ENCODE peak calls at places on chromosome 12, in five cellular contexts. T is body of pancreas, Y is heart left ventricle, R is mammary epithelial cell, L is cardiac muscle cell. F is an unnamed sample.

GRCh38 chr12:3032770-3033537 is 44.2 kb upstream of the TSPAN9 start:
- DNase-seq in Y (no peak), L (peak; percentile 31), T (peak; percentile 31), R (no peak), F (no peak)

GRCh38 chr12:107404981-107405380 is 280.6 kb upstream of the PWP1 start:
- DNase-seq in Y (no peak), L (peak; percentile 20), T (no peak), R (peak; percentile 65), F (no peak)

GRCh38 chr12:91877022-91877421 is 268.6 kb downstream of the BTG1 start:
- DNase-seq in T (no peak), Y (no peak), L (no peak), R (no peak), F (peak; percentile 86)

GRCh38 chr12:65895759-65896656 is 71.7 kb downstream of the HMGA2 start:
- DNase-seq in R (no peak), T (no peak), Y (no peak), L (no peak), F (no peak)

GRCh38 chr12:10293570-10294227 is 14.0 kb upstream of the KLRD1 start:
- DNase-seq in Y (no peak), R (no peak), L (no peak), T (no peak), F (no peak)

GRCh38 chr12:108333898-108334699 is 5.0 kb downstream of the CMKLR1 start:
- DNase-seq in R (peak; percentile 30), T (no peak), Y (peak; percentile 41), L (no peak), F (peak; percentile 4)

GRCh38 chr12:108457006-108457733 is 57.9 kb upstream of the FICD start:
- DNase-seq in R (peak; percentile 45), T (no peak), Y (no peak), L (peak; percentile 75), F (no peak)

GRCh38 chr12:19971396-19971802 is 396.9 kb upstream of the PDE3A start:
- DNase-seq in L (peak; percentile 14), Y (no peak), R (no peak), T (peak; percentile 78), F (no peak)

GRCh38 chr12:69966839-69967238 is 141.8 kb downstream of the MYRFL start:
- DNase-seq in Y (no peak), T (no peak), L (no peak), R (peak; percentile 99), F (no peak)

GRCh38 chr12:21892341-21892740 is 48.9 kb downstream of the ABCC9 start:
- DNase-seq in T (no peak), R (no peak), Y (no peak), L (no peak), F (no peak)

GRCh38 chr12:19263666-19264065 is 134.1 kb downstream of the PLEKHA5 start:
- DNase-seq in T (no peak), R (no peak), Y (no peak), L (no peak), F (no peak)

GRCh38 chr12:14393736-14394135 is 28.3 kb downstream of the ATF7IP start:
- DNase-seq in R (peak; percentile 42), T (no peak), L (no peak), Y (no peak), F (no peak)

GRCh38 chr12:113207621-113208040 is 13.6 kb upstream of the TPCN1 start:
- DNase-seq in T (no peak), R (no peak), Y (no peak), L (no peak), F (peak; percentile 46)

GRCh38 chr12:91182664-91183455 is at the start of gene DCN:
- DNase-seq in R (no peak), T (no peak), L (no peak), Y (no peak), F (no peak)

GRCh38 chr12:104846056-104846762 is 111.9 kb downstream of the SLC41A2 start:
- DNase-seq in R (no peak), Y (no peak), L (no peak), T (no peak), F (no peak)

GRCh38 chr12:90978117-90978770 is 23.3 kb upstream of the CCER1 start:
- DNase-seq in T (no peak), R (peak; percentile 35), Y (no peak), L (peak; percentile 68), F (no peak)

GRCh38 chr12:68373836-68374314 is 41.7 kb upstream of the MDM1 start:
- DNase-seq in R (no peak), L (no peak), Y (no peak), T (no peak), F (no peak)

GRCh38 chr12:88665051-88665450 is 84.8 kb upstream of the KITLG start:
- DNase-seq in L (no peak), Y (no peak), T (no peak), R (peak; percentile 46), F (no peak)

GRCh38 chr12:30599631-30600030 is 96.0 kb downstream of the IPO8 start:
- DNase-seq in T (no peak), R (no peak), L (no peak), Y (no peak), F (no peak)

GRCh38 chr12:107509421-107509820 is 176.2 kb upstream of the PWP1 start:
- DNase-seq in R (no peak), L (no peak), T (no peak), Y (no peak), F (no peak)

GRCh38 chr12:19778822-19779221 is 339.5 kb downstream of the AEBP2 start:
- DNase-seq in R (no peak), Y (no peak), L (no peak), T (no peak), F (no peak)

GRCh38 chr12:55827806-55828205 is 1.6 kb downstream of the DNAJC14 start:
- DNase-seq in R (no peak), L (no peak), T (no peak), Y (no peak), F (no peak)

GRCh38 chr12:2301531-2302461 is 249.0 kb downstream of the CACNA1C start:
- DNase-seq in Y (peak; percentile 87), R (peak; percentile 20), L (no peak), T (no peak), F (no peak)

GRCh38 chr12:113861708-113862312 is 104.3 kb downstream of the RBM19 start:
- DNase-seq in Y (no peak), L (no peak), T (no peak), R (no peak), F (no peak)

GRCh38 chr12:87807127-87807526 is 222.1 kb downstream of the C12orf50 start:
- DNase-seq in R (no peak), T (no peak), Y (no peak), L (no peak), F (no peak)

GRCh38 chr12:70828391-70828790 is 92.1 kb downstream of the PTPRR start:
- DNase-seq in R (peak; percentile 14), L (no peak), Y (no peak), T (no peak), F (no peak)

GRCh38 chr12:123532021-123532420 is 1.5 kb downstream of the RILPL1 start:
- DNase-seq in T (no peak), L (no peak), Y (no peak), R (peak; percentile 41), F (no peak)

GRCh38 chr12:109982211-109982610 is 14.0 kb downstream of the GIT2 start:
- DNase-seq in T (no peak), Y (no peak), L (no peak), R (no peak), F (no peak)
- H3K27ac ChIP-seq in T (no peak overlapping the region), Y (no peak overlapping the region), L (no peak overlapping the region), R (no peak overlapping the region), F (no peak overlapping the region)

GRCh38 chr12:125113263-125113662 is 48.0 kb downstream of the AACS start:
- DNase-seq in L (no peak), R (no peak), T (no peak), Y (no peak), F (no peak)

GRCh38 chr12:125111403-125111802 is 46.2 kb downstream of the AACS start:
- DNase-seq in L (no peak), Y (no peak), T (no peak), R (no peak), F (no peak)

GRCh38 chr12:125113800-125114199 is 48.6 kb downstream of the AACS start:
- DNase-seq in L (no peak), T (no peak), R (no peak), Y (no peak), F (no peak)

GRCh38 chr12:125114365-125115141 is 49.3 kb downstream of the AACS start:
- DNase-seq in T (no peak), R (no peak), L (no peak), Y (no peak), F (no peak)

DNA sequence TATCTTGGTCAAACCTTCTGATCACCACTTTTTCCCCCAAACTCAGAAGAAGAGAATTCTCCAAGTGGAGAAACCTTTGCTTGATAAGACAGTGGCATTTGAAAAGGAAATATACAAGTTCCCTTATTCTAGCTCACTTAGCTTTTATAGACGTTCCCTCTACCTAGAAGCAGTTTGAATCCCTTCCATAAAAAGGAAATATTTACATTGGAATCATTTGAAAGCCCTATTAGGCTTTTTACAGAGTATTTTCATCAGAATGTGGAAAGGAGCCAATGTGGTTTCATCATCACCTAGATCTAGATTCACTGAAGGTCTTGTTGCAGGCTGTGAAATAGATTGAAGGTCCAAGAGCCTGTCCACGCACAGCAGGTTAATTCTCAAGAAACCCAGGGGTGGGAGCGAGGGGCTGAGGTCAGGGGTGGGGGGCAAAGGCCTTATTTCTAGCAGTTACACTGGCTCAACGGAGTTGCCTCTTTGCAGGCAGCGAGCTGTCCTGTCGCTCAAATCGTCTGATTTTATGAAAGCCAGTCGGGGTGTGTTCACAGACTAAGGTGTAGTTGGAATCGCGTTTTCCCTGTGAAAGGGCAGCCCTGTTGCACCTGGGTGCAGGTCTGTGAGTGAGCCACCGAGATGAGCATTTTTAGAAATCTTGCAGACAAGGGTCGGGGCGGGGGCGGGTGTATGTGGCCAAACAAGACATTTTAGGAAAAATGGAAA is 45.6 kb downstream of the AACS start:
- DNase-seq in L (no peak), Y (no peak), T (no peak), R (no peak), F (no peak)
- H3K4me3 ChIP-seq in L (no peak overlapping the region), Y (no peak overlapping the region), T (no peak overlapping the region), R (no peak overlapping the region), F (no peak overlapping the region)

GRCh38 chr12:49567611-49568441 is at the start of gene MCRS1:
- DNase-seq in T (peak; percentile 90), L (peak; percentile 96), Y (peak; percentile 88), R (peak; percentile 83), F (peak; percentile 83)
- H3K4me1 ChIP-seq in T (peaks cover 25% of the 10 kb centered on the region), L (peaks cover 11% of the 10 kb centered on the region), Y (peaks cover 40% of the 10 kb centered on the region), R (peaks cover 10% of the 10 kb centered on the region), F (peaks cover 59% of the 10 kb centered on the region)

GRCh38 chr12:127393460-127393859 is 873.5 kb upstream of the TMEM132C start:
- DNase-seq in L (no peak), R (no peak), Y (no peak), T (no peak), F (no peak)

GRCh38 chr12:127396720-127397119 is 870.2 kb upstream of the TMEM132C start:
- DNase-seq in R (no peak), T (no peak), Y (no peak), L (no peak), F (no peak)

GRCh38 chr12:127398026-127398715 is 868.8 kb upstream of the TMEM132C start:
- DNase-seq in L (no peak), R (peak; percentile 17), Y (no peak), T (no peak), F (no peak)

GRCh38 chr12:127389923-127390322 is 877.0 kb upstream of the TMEM132C start:
- DNase-seq in R (peak; percentile 77), Y (no peak), L (peak; percentile 86), T (no peak), F (no peak)

DNA sequence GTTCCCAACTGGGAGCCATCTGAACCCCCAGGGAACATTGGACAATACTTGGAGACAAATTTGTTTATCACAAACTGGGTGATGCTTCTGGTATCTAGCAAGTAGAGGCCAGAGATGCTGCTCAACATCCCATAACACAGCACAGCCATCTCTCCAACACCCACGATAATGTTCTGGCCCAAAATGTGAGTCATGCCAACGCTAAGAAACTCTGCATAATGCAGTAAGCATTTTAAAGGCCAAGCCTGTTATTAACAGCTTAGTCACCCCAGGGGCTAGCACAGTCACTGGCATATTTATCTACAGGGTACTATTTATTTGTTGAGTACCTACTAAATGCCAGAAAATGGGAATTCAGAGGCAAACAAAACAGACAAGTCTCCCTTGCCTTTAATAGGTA is 873.1 kb upstream of the TMEM132C start:
- DNase-seq in L (no peak), Y (no peak), T (no peak), R (peak; percentile 86), F (no peak)
- H3K27ac ChIP-seq in L (no peak overlapping the region), Y (no peak overlapping the region), T (no peak overlapping the region), R (peak overlapping the region; percentile 82), F (no peak overlapping the region)